ENCODE peak calls at places on chromosomes 5 and 9, in six cellular contexts. X is endothelial cell; N is globus pallidus; Y is left ventricle myocardium inferior; M is H7; Z is stimulated activated CD4-positive, alpha-beta T cell treated with anti-CD3 and anti-CD28 coated beads, Interleukin-4, amount 100 ng/mL, for 4 hours. B is an unnamed sample.

GRCh38 chr5:15615859-15616258 is 115.9 kb downstream of the FBXL7 start:
- DNase-seq in Y (no peak), N (no peak), Z (no peak), M (no peak), X (no peak), B (no peak)

GRCh38 chr9:32395483-32396216 is 11.2 kb downstream of the ACO1 start:
- DNase-seq in X (no peak), Y (peak; percentile 29), N (no peak), Z (no peak), M (no peak), B (peak; percentile 85)

GRCh38 chr5:148372331-148372730 is 11.4 kb upstream of the FBXO38 start:
- DNase-seq in Z (no peak), Y (no peak), X (no peak), M (no peak), N (no peak), B (no peak)

GRCh38 chr5:154756203-154756870 is 1.2 kb downstream of the LARP1 start:
- DNase-seq in Z (peak; percentile 35), M (peak; percentile 71), Y (peak; percentile 52), X (peak; percentile 56), N (peak; percentile 22), B (peak; percentile 44)

GRCh38 chr5:10441992-10442435 is 335 bp downstream of the ROPN1L start:
- DNase-seq in Y (no peak), M (no peak), Z (no peak), N (no peak), X (peak; percentile 64), B (no peak)

GRCh38 chr9:112332977-112333638 is at the start of gene PTBP3:
- DNase-seq in N (peak; percentile 38), X (peak; percentile 78), Y (peak; percentile 83), Z (peak; percentile 70), M (peak; percentile 79), B (peak; percentile 84)

GRCh38 chr9:112654282-112654681 is 63.6 kb downstream of the INIP start:
- DNase-seq in Y (no peak), Z (no peak), M (peak; percentile 48), N (no peak), X (no peak), B (no peak)

GRCh38 chr5:127296321-127296720 is 5.7 kb downstream of the MEGF10 start:
- DNase-seq in Z (no peak), M (no peak), Y (no peak), N (peak; percentile 38), X (no peak), B (peak; percentile 70)

GRCh38 chr5:15943487-15943886 is 236.1 kb downstream of the MARCHF11 start:
- DNase-seq in Y (no peak), X (no peak), Z (no peak), N (no peak), M (no peak), B (peak; percentile 33)

GRCh38 chr5:140322751-140323731 is 20.1 kb upstream of the PFDN1 start:
- DNase-seq in N (peak; percentile 82), X (no peak), Z (no peak), M (no peak), Y (peak; percentile 34), B (peak; percentile 98)

GRCh38 chr9:109114670-109115069 is 5.1 kb downstream of the TMEM245 start:
- DNase-seq in Z (no peak), Y (no peak), X (no peak), N (no peak), M (no peak), B (peak; percentile 77)

GRCh38 chr5:10689391-10690081 is 71.5 kb downstream of the DAP start:
- DNase-seq in X (peak; percentile 56), Z (no peak), Y (no peak), N (no peak), M (peak; percentile 84), B (peak; percentile 64)

GRCh38 chr5:143008809-143009521 is 238.8 kb downstream of the ARHGAP26 start:
- DNase-seq in X (no peak), Y (no peak), Z (peak; percentile 87), M (no peak), N (peak; percentile 28), B (peak; percentile 99)

GRCh38 chr9:126166291-126166690 is 160.3 kb upstream of the MVB12B start:
- DNase-seq in X (no peak), Z (no peak), Y (no peak), N (no peak), M (no peak), B (no peak)

GRCh38 chr5:122140900-122141299 is 11.6 kb downstream of the ZNF474 start:
- DNase-seq in Y (no peak), X (no peak), N (no peak), Z (no peak), M (no peak), B (no peak)

GRCh38 chr5:132104561-132104960 is 31.0 kb downstream of the CSF2 start:
- DNase-seq in M (no peak), Y (no peak), N (no peak), Z (no peak), X (no peak), B (peak; percentile 80)

GRCh38 chr5:132825824-132826391 is 4.5 kb downstream of the SHROOM1 start:
- DNase-seq in X (no peak), N (no peak), Z (no peak), Y (no peak), M (peak; percentile 86), B (no peak)

GRCh38 chr9:36501727-36502126 is 71.0 kb upstream of the MELK start:
- DNase-seq in X (no peak), M (no peak), Z (no peak), N (no peak), Y (no peak), B (no peak)

GRCh38 chr5:173925449-173926071 is 37.4 kb downstream of the CPEB4 start:
- DNase-seq in X (peak; percentile 51), N (peak; percentile 66), Z (peak; percentile 34), M (no peak), Y (peak; percentile 43), B (peak; percentile 49)

GRCh38 chr5:61010759-61011460 is 65.9 kb downstream of the NDUFAF2 start:
- DNase-seq in Y (no peak), M (peak; percentile 12), N (no peak), Z (no peak), X (peak; percentile 16), B (peak; percentile 31)

GRCh38 chr5:125338804-125339203 is 592.4 kb upstream of the ZNF608 start:
- DNase-seq in M (no peak), Y (no peak), Z (no peak), N (no peak), X (no peak), B (peak; percentile 26)

GRCh38 chr5:127878174-127878750 is 175.1 kb downstream of the CCDC192 start:
- DNase-seq in N (no peak), Y (peak; percentile 19), Z (no peak), M (peak; percentile 58), X (peak; percentile 62), B (peak; percentile 59)

GRCh38 chr9:36245906-36246305 is 12.3 kb downstream of the GNE start:
- DNase-seq in N (no peak), M (no peak), Z (no peak), Y (no peak), X (no peak), B (peak; percentile 5)

GRCh38 chr9:120742951-120743416 is 28.7 kb upstream of the MEGF9 start:
- DNase-seq in M (peak; percentile 78), Z (no peak), N (no peak), Y (no peak), X (no peak), B (peak; percentile 63)

GRCh38 chr9:27194401-27195091 is 85.5 kb downstream of the TEK start:
- DNase-seq in M (no peak), Y (no peak), N (no peak), X (no peak), Z (no peak), B (peak; percentile 90)

GRCh38 chr5:68582284-68582683 is 366.7 kb downstream of the PIK3R1 start:
- DNase-seq in M (no peak), Z (no peak), Y (no peak), N (no peak), X (no peak), B (no peak)

GRCh38 chr5:109347252-109347888 is 62.4 kb downstream of the PJA2 start:
- DNase-seq in Y (no peak), Z (no peak), M (no peak), N (peak; percentile 19), X (no peak), B (no peak)

GRCh38 chr9:133963166-133963565 is 29.0 kb downstream of the VAV2 start:
- DNase-seq in N (no peak), Z (no peak), X (no peak), M (no peak), Y (no peak), B (no peak)

GRCh38 chr9:35335164-35335563 is 154.7 kb upstream of the RUSC2 start:
- DNase-seq in Z (no peak), M (no peak), X (no peak), N (no peak), Y (no peak), B (peak; percentile 23)

GRCh38 chr5:151093476-151093889 is 12.6 kb upstream of the TNIP1 start:
- DNase-seq in Z (no peak), N (no peak), M (no peak), Y (no peak), X (no peak), B (peak; percentile 95)

GRCh38 chr9:127336708-127337352 is 60.1 kb upstream of the SLC2A8 start:
- DNase-seq in Z (no peak), X (no peak), Y (peak; percentile 79), M (no peak), N (peak; percentile 44), B (peak; percentile 99)

GRCh38 chr5:6829150-6829784 is 116.0 kb downstream of the TENT4A start:
- DNase-seq in N (no peak), Z (no peak), M (no peak), X (no peak), Y (no peak), B (peak; percentile 37)

GRCh38 chr5:67156976-67157583 is 39.5 kb downstream of the CD180 start:
- DNase-seq in Z (peak; percentile 31), N (no peak), Y (no peak), M (peak; percentile 60), X (peak; percentile 28), B (peak; percentile 33)

GRCh38 chr9:104361207-104361606 is 142.9 kb upstream of the OR13F1 start:
- DNase-seq in M (no peak), Y (no peak), N (no peak), Z (no peak), X (no peak), B (no peak)

GRCh38 chr9:115786321-115786720 is 367.3 kb upstream of the PAPPA start:
- DNase-seq in Y (no peak), M (no peak), X (no peak), Z (no peak), N (no peak), B (no peak)